ENCODE peak calls at places on chromosomes 12 and 14, in eight cellular contexts. Q is heart left ventricle; K is ascending aorta; P is mammary epithelial cell; A is iPS DF 6.9; B is body of pancreas; S is CD4-positive, CD25-positive, alpha-beta regulatory T cell; W is GM23248. Y is an unnamed sample. For H3K9me3, the result is how much of the 10 kb centered on the place peaks cover.

GRCh38 chr14:21019377-21019776 is 5.5 kb downstream of the NDRG2 start:
- DNase-seq in Q (no peak), K (no peak), P (no peak), A (no peak), B (no peak), S (no peak), W (peak), Y (no peak)

GRCh38 chr12:70044170-70044569 is 199.1 kb upstream of the CNOT2 start:
- DNase-seq in Q (no peak), K (no peak), P (no peak), A (no peak), B (no peak), S (no peak), W (peak), Y (no peak)

GRCh38 chr12:62210422-62210821 is 49.8 kb upstream of the USP15 start:
- DNase-seq in Q (no peak), K (no peak), P (no peak), A (no peak), B (peak), S (peak), W (peak), Y (peak)

GRCh38 chr12:130147875-130148596 is 14.2 kb upstream of the FZD10 start:
- DNase-seq in Q (no peak), K (no peak), P (no peak), A (no peak), B (no peak), S (no peak), W (no peak), Y (no peak)

GRCh38 chr14:67359319-67359774 is 257 bp downstream of the ATP6V1D start:
- DNase-seq in Q (peak), K (peak), P (no peak), A (no peak), B (peak), S (peak), W (peak), Y (peak)

GRCh38 chr12:5428332-5429221 is 3.3 kb upstream of the NTF3 start:
- DNase-seq in Q (no peak), K (no peak), P (no peak), A (no peak), B (no peak), S (no peak), W (peak), Y (no peak)

GRCh38 chr14:60067911-60068310 is 23.8 kb upstream of the PCNX4 start:
- DNase-seq in Q (no peak), K (no peak), P (no peak), A (no peak), B (no peak), S (no peak), W (no peak), Y (no peak)

GRCh38 chr12:54658306-54659264 is 10.4 kb upstream of the DCD start:
- DNase-seq in Q (no peak), K (no peak), P (peak), A (peak), B (peak), S (no peak), W (peak), Y (no peak)

GRCh38 chr12:13181375-13182070 is 15.0 kb upstream of the EMP1 start:
- DNase-seq in Q (no peak), K (no peak), P (no peak), A (no peak), B (no peak), S (no peak), W (no peak), Y (no peak)

GRCh38 chr12:55972906-55973597 is 826 bp upstream of the RAB5B start:
- DNase-seq in Q (no peak), K (no peak), P (no peak), A (no peak), B (no peak), S (no peak), W (no peak), Y (no peak)

GRCh38 chr14:31189346-31190219 is 18.0 kb downstream of the HECTD1 start:
- DNase-seq in Q (no peak), K (no peak), P (no peak), A (no peak), B (no peak), S (no peak), W (peak), Y (no peak)

GRCh38 chr12:123578243-123578642 is 6.1 kb upstream of the TMED2 start:
- DNase-seq in Q (no peak), K (no peak), P (no peak), A (no peak), B (no peak), S (no peak), W (no peak), Y (no peak)

GRCh38 chr12:85641796-85642195 is 194.4 kb downstream of the RASSF9 start:
- DNase-seq in Q (no peak), K (no peak), P (peak), A (no peak), B (no peak), S (no peak), W (peak), Y (no peak)

GRCh38 chr12:47110011-47110541 is 30.3 kb upstream of the AMIGO2 start:
- DNase-seq in Q (no peak), K (no peak), P (no peak), A (no peak), B (no peak), S (no peak), W (no peak), Y (no peak)

GRCh38 chr14:88247228-88247627 is 75.8 kb downstream of the KCNK10 start:
- DNase-seq in Q (no peak), K (no peak), P (no peak), A (no peak), B (no peak), S (no peak), W (no peak), Y (no peak)

GRCh38 chr12:6967548-6968100 is 2.8 kb downstream of the PHB2 start:
- DNase-seq in Q (no peak), K (no peak), P (no peak), A (no peak), B (no peak), S (no peak), W (no peak), Y (no peak)

GRCh38 chr12:13135336-13136178 is 32.1 kb upstream of the GSG1 start:
- DNase-seq in Q (no peak), K (peak), P (peak), A (no peak), B (peak), S (no peak), W (peak), Y (peak)

DNA sequence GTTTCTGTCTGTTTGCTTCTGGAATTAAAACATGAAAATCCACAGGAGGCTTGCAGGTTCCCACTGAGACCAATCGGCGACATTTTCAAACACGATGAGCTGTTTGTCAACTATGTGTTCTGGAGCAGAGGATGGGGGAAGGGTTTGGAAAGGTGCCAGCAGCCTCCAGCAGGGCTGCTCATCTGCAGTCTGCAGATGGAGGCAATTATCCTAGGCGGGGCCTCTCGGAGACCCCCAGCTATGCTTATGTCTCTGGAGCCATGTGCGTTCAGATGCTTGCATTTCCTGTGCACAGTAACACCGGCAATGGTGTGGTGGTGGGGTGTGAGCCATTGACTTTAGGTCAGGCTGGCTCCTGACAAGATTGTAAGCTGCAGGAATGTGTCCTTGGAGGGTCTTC is 51.7 kb downstream of the RPH3A start:
- DNase-seq in Q (no peak), K (no peak), P (no peak), A (no peak), B (no peak), S (no peak), W (no peak), Y (no peak)
- H3K27ac ChIP-seq in Q (no peak), K (no peak), P (no peak), A (no peak), B (no peak), S (no peak), W (no peak), Y (no peak)

GRCh38 chr14:95142208-95142607 is 15.1 kb downstream of the DICER1 start:
- DNase-seq in Q (no peak), K (no peak), P (no peak), A (no peak), B (no peak), S (no peak), W (no peak), Y (no peak)
- H3K9me3 ChIP-seq in Q (under half), K (under half), P (under half), A (under half), B (under half), S (under half), W (under half), Y (under half)

GRCh38 chr14:99262977-99263448 is 9.0 kb downstream of the BCL11B start:
- DNase-seq in Q (no peak), K (no peak), P (no peak), A (no peak), B (no peak), S (no peak), W (no peak), Y (no peak)
- H3K27ac ChIP-seq in Q (no peak), K (no peak), P (no peak), A (no peak), B (no peak), S (peak), W (no peak), Y (no peak)

DNA sequence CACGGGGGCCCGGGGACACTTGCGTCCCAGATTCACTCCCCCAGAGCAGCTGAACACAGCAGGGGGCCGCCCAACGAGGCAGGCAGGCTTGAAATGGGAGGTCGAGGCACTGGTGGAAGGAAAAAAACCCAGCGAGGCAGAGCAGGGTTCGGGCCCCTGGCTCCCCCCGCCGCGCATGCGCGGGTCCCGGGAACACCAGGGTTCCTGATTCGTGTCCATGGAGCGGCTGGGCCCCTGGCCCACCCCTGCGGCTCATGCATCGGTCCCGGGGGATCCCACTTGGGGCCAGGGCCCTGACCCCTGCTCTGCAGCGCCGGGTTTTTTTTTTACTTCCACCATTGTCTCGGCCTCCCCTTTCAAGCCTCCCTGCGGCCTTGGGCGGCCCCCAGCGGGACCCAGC is 321.5 kb downstream of the ALG10 start:
- DNase-seq in Q (no peak), K (no peak), P (no peak), A (no peak), B (no peak), S (no peak), W (no peak), Y (no peak)
- H3K9me3 ChIP-seq in Q (under half), K (under half), P (under half), A (under half), B (under half), S (half or more), W (under half), Y (under half)

DNA sequence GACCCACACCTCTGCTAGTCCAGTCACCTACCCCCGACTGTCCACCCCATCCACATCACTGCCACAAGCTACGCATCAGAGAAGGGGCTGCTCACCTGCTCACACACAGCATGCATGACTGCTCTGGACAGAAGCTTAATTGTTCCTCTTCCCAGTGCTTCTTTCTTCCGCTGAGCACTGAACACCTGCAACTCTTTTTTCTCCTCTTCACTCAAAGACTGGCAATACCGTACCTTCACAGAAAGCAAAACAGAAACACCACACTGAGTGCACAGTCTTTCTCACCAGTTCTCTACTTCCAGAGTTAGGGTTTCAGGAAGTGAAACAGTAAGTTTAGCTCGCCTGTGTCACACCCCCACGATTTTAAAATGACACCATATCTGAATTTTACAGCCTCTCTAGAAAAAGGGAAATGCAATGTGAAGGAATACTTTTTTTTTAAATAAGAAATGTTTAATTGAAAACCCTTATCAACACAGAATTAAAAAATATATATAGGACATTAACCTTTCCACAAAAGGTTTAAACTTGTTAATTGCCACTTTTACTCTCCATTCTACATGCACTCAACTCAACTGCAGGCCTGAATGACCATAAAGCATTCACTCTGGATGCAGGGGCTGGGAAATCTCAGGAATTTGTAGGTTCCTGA is 120.1 kb downstream of the PRICKLE1 start:
- DNase-seq in Q (no peak), K (no peak), P (no peak), A (no peak), B (no peak), S (no peak), W (no peak), Y (no peak)
- H3K27ac ChIP-seq in Q (peak), K (no peak), P (no peak), A (no peak), B (no peak), S (no peak), W (no peak), Y (no peak)

Y was measured in psoas muscle.